ENCODE peak calls at places on chromosomes 5 and 9, in four cellular contexts. One of them, this sample, is unnamed.

GRCh38 chr9:105858284-105858683 is 163.9 kb downstream of the TMEM38B start:
- DNase-seq in AG04450: no peak
- DNase-seq in cardiac fibroblast: no peak
- DNase-seq in A549: no peak
- DNase-seq in this sample: no peak

GRCh38 chr9:93613174-93613573 is 36.8 kb downstream of the PHF2 start:
- DNase-seq in AG04450: no peak
- DNase-seq in cardiac fibroblast: no peak
- DNase-seq in A549: no peak
- DNase-seq in this sample: no peak

GRCh38 chr5:8944005-8944404 is 601.9 kb downstream of the SEMA5A start:
- DNase-seq in cardiac fibroblast: peak; percentile 3
- DNase-seq in A549: no peak
- DNase-seq in AG04450: no peak
- DNase-seq in this sample: peak; percentile 28

GRCh38 chr9:89687216-89687615 is 82.4 kb downstream of the GADD45G start:
- DNase-seq in cardiac fibroblast: no peak
- DNase-seq in AG04450: no peak
- DNase-seq in A549: no peak
- DNase-seq in this sample: no peak

GRCh38 chr5:132369471-132370240 is at the start of gene SLC22A5:
- DNase-seq in cardiac fibroblast: peak; percentile 52
- DNase-seq in AG04450: no peak
- DNase-seq in A549: peak; percentile 62
- DNase-seq in this sample: peak; percentile 84

GRCh38 chr9:117278656-117279055 is 136.2 kb downstream of the ASTN2 start:
- DNase-seq in AG04450: no peak
- DNase-seq in A549: no peak
- DNase-seq in cardiac fibroblast: no peak
- DNase-seq in this sample: no peak

GRCh38 chr5:53023969-53024368 is 34.8 kb downstream of the ITGA2 start:
- DNase-seq in AG04450: no peak
- DNase-seq in cardiac fibroblast: peak; percentile 75
- DNase-seq in A549: no peak
- DNase-seq in this sample: peak; percentile 84

GRCh38 chr9:129347323-129348120 is 169.5 kb upstream of the IER5L start:
- DNase-seq in AG04450: no peak
- DNase-seq in cardiac fibroblast: peak; percentile 73
- DNase-seq in A549: peak; percentile 65
- DNase-seq in this sample: peak; percentile 50

GRCh38 chr9:18238254-18238653 is 235.7 kb upstream of the ADAMTSL1 start:
- DNase-seq in AG04450: peak; percentile 8
- DNase-seq in A549: no peak
- DNase-seq in cardiac fibroblast: peak; percentile 88
- DNase-seq in this sample: peak; percentile 93

GRCh38 chr5:172059661-172060100 is 53.2 kb upstream of the FBXW11 start:
- DNase-seq in AG04450: no peak
- DNase-seq in cardiac fibroblast: peak; percentile 35
- DNase-seq in A549: peak; percentile 29
- DNase-seq in this sample: peak; percentile 30

GRCh38 chr5:65468633-65469032 is 13.1 kb downstream of the ADAMTS6 start:
- DNase-seq in A549: no peak
- DNase-seq in AG04450: no peak
- DNase-seq in cardiac fibroblast: no peak
- DNase-seq in this sample: no peak

GRCh38 chr5:135576075-135576599 is 2.7 kb downstream of the CXCL14 start:
- DNase-seq in AG04450: no peak
- DNase-seq in A549: no peak
- DNase-seq in cardiac fibroblast: peak; percentile 4
- DNase-seq in this sample: no peak

GRCh38 chr5:177553671-177554429 is 513 bp downstream of the FAM193B start:
- DNase-seq in AG04450: no peak
- DNase-seq in A549: peak; percentile 58
- DNase-seq in cardiac fibroblast: peak; percentile 11
- DNase-seq in this sample: peak; percentile 43

GRCh38 chr5:40360685-40361084 is 319.0 kb upstream of the PTGER4 start:
- DNase-seq in cardiac fibroblast: no peak
- DNase-seq in A549: no peak
- DNase-seq in AG04450: no peak
- DNase-seq in this sample: no peak

GRCh38 chr5:60386398-60386797 is 313.6 kb downstream of the DEPDC1B start:
- DNase-seq in AG04450: no peak
- DNase-seq in A549: no peak
- DNase-seq in cardiac fibroblast: no peak
- DNase-seq in this sample: no peak

GRCh38 chr5:102760815-102761214 is 5.7 kb downstream of the PAM start:
- DNase-seq in cardiac fibroblast: no peak
- DNase-seq in AG04450: no peak
- DNase-seq in A549: no peak
- DNase-seq in this sample: no peak

GRCh38 chr5:115414406-115415142 is 118.1 kb upstream of the CCDC112 start:
- DNase-seq in A549: no peak
- DNase-seq in cardiac fibroblast: peak; percentile 83
- DNase-seq in AG04450: peak; percentile 98
- DNase-seq in this sample: no peak

GRCh38 chr5:28750236-28750635 is 1711.8 kb upstream of the CDH9 start:
- DNase-seq in cardiac fibroblast: no peak
- DNase-seq in A549: no peak
- DNase-seq in AG04450: no peak
- DNase-seq in this sample: no peak

GRCh38 chr9:127876764-127877562 is 512 bp downstream of the AK1 start:
- DNase-seq in cardiac fibroblast: no peak
- DNase-seq in AG04450: no peak
- DNase-seq in A549: no peak
- DNase-seq in this sample: no peak

GRCh38 chr9:115691686-115692085 is 461.9 kb upstream of the PAPPA start:
- DNase-seq in AG04450: peak; percentile 42
- DNase-seq in cardiac fibroblast: peak; percentile 74
- DNase-seq in A549: no peak
- DNase-seq in this sample: peak; percentile 89

GRCh38 chr5:64292611-64293215 is 127.1 kb downstream of the RNF180 start:
- DNase-seq in AG04450: no peak
- DNase-seq in cardiac fibroblast: peak; percentile 11
- DNase-seq in A549: no peak
- DNase-seq in this sample: no peak

GRCh38 chr9:114906922-114907571 is 23.3 kb downstream of the TNFSF8 start:
- DNase-seq in A549: peak; percentile 49
- DNase-seq in cardiac fibroblast: peak; percentile 66
- DNase-seq in AG04450: no peak
- DNase-seq in this sample: peak; percentile 50

GRCh38 chr9:82504620-82505019 is 516.0 kb downstream of the SPATA31D1 start:
- DNase-seq in AG04450: no peak
- DNase-seq in A549: no peak
- DNase-seq in cardiac fibroblast: no peak
- DNase-seq in this sample: no peak
- TF ChIP-seq CTCF in AG04450: no peak
- TF ChIP-seq CTCF in A549: no peak
- TF ChIP-seq CTCF in cardiac fibroblast: no peak
- TF ChIP-seq CTCF in this sample: no peak

DNA sequence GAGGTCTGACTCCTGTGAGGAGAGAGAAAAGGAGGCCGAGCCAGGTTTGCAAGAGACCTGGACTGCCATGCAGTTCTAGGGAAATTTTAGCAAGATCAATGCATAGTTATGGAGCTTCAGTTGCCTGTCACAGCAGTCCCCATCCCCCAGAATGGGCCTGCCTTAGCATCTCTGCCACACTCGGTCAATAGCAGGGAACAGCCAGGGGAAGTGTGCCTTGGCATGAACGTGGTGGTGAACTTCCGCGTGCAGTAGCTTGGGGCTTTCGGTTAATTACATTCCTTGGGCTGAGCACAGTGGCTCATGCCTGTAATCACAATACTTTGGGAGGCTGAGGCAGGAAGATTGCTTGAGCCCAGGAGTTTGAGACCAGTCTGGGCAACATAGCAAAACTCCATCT is 157.8 kb downstream of the TLE1 start:
- DNase-seq in AG04450: no peak
- DNase-seq in cardiac fibroblast: no peak
- DNase-seq in A549: no peak
- DNase-seq in this sample: no peak
- TF ChIP-seq CTCF in AG04450: no peak
- TF ChIP-seq CTCF in cardiac fibroblast: no peak
- TF ChIP-seq CTCF in A549: no peak
- TF ChIP-seq CTCF in this sample: no peak

GRCh38 chr5:180209137-180209581 is at the start of gene RASGEF1C:
- DNase-seq in AG04450: peak; percentile 3
- DNase-seq in A549: peak; percentile 76
- DNase-seq in cardiac fibroblast: peak; percentile 70
- DNase-seq in this sample: peak; percentile 72
- TF ChIP-seq CTCF in AG04450: peak; percentile 33
- TF ChIP-seq CTCF in A549: peak; percentile 81
- TF ChIP-seq CTCF in cardiac fibroblast: no peak
- TF ChIP-seq CTCF in this sample: peak; percentile 49

GRCh38 chr5:71658916-71659661 is 60.0 kb upstream of the CARTPT start:
- DNase-seq in AG04450: no peak
- DNase-seq in A549: no peak
- DNase-seq in cardiac fibroblast: peak; percentile 10
- DNase-seq in this sample: peak; percentile 14
- TF ChIP-seq CTCF in AG04450: no peak
- TF ChIP-seq CTCF in A549: peak; percentile 31
- TF ChIP-seq CTCF in cardiac fibroblast: no peak
- TF ChIP-seq CTCF in this sample: peak; percentile 16

GRCh38 chr5:133459474-133460155 is 152.7 kb downstream of the FSTL4 start:
- DNase-seq in A549: no peak
- DNase-seq in cardiac fibroblast: no peak
- DNase-seq in AG04450: no peak
- DNase-seq in this sample: no peak

GRCh38 chr5:133458435-133458834 is 153.9 kb downstream of the FSTL4 start:
- DNase-seq in A549: no peak
- DNase-seq in cardiac fibroblast: no peak
- DNase-seq in AG04450: no peak
- DNase-seq in this sample: no peak

GRCh38 chr5:133457956-133458355 is 154.4 kb downstream of the FSTL4 start:
- DNase-seq in AG04450: no peak
- DNase-seq in cardiac fibroblast: no peak
- DNase-seq in A549: no peak
- DNase-seq in this sample: no peak

GRCh38 chr5:133461796-133462516 is 150.4 kb downstream of the FSTL4 start:
- DNase-seq in AG04450: no peak
- DNase-seq in cardiac fibroblast: no peak
- DNase-seq in A549: no peak
- DNase-seq in this sample: no peak

GRCh38 chr5:133460172-133460758 is 152.1 kb downstream of the FSTL4 start:
- DNase-seq in AG04450: no peak
- DNase-seq in A549: peak; percentile 66
- DNase-seq in cardiac fibroblast: peak; percentile 9
- DNase-seq in this sample: peak; percentile 62
- TF ChIP-seq CTCF in AG04450: peak; percentile 48
- TF ChIP-seq CTCF in A549: peak; percentile 54
- TF ChIP-seq CTCF in cardiac fibroblast: peak; percentile 45
- TF ChIP-seq CTCF in this sample: peak; percentile 95